ENCODE peak calls at places on chromosomes 12 and 14, in six cellular contexts. J is IMR-90, U is WERI-Rb-1, L is fibroblast of pulmonary artery, H is type B pancreatic cell, P is GM10248. K is an unnamed sample.

GRCh38 chr12:39272934-39273770 is 169.8 kb downstream of the KIF21A start:
- DNase-seq in J (peak; percentile 3), U (peak; percentile 26), L (peak; percentile 56), H (no peak), P (no peak), K (no peak)

GRCh38 chr14:94751321-94751720 is 18.6 kb downstream of the GSC start:
- DNase-seq in J (no peak), U (no peak), L (no peak), H (no peak), P (no peak), K (no peak)

GRCh38 chr12:133129368-133130037 is 571 bp downstream of the ZNF891 start:
- DNase-seq in J (peak; percentile 15), U (peak; percentile 11), L (peak; percentile 35), H (no peak), P (no peak), K (no peak)

GRCh38 chr14:51928568-51928967 is 60.8 kb upstream of the RTRAF start:
- DNase-seq in J (no peak), U (no peak), L (no peak), H (no peak), P (no peak), K (no peak)

GRCh38 chr12:31476437-31476836 is 114.5 kb downstream of the DENND5B start:
- DNase-seq in J (no peak), U (no peak), L (no peak), H (no peak), P (no peak), K (no peak)

GRCh38 chr14:105207460-105207901 is 26.4 kb upstream of the NUDT14 start:
- DNase-seq in J (no peak), U (no peak), L (no peak), H (no peak), P (no peak), K (no peak)

GRCh38 chr14:68282479-68283377 is 463.1 kb downstream of the RAD51B start:
- DNase-seq in J (no peak), U (peak; percentile 16), L (no peak), H (no peak), P (peak; percentile 41), K (no peak)

GRCh38 chr12:18898469-18898868 is 160.6 kb downstream of the CAPZA3 start:
- DNase-seq in J (no peak), U (no peak), L (no peak), H (no peak), P (no peak), K (no peak)

GRCh38 chr14:59018978-59019377 is 169.5 kb upstream of the DAAM1 start:
- DNase-seq in J (peak; percentile 4), U (peak; percentile 16), L (peak; percentile 18), H (no peak), P (no peak), K (no peak)

GRCh38 chr14:68593806-68594536 is 198.9 kb downstream of the ZFP36L1 start:
- DNase-seq in J (peak; percentile 45), U (peak; percentile 48), L (no peak), H (no peak), P (no peak), K (no peak)

GRCh38 chr14:93115920-93116675 is at the start of gene ITPK1:
- DNase-seq in J (peak; percentile 41), U (peak; percentile 72), L (peak; percentile 50), H (no peak), P (peak; percentile 83), K (peak; percentile 32)

GRCh38 chr14:104285483-104285790 is 147.1 kb downstream of the KIF26A start:
- DNase-seq in J (no peak), U (no peak), L (no peak), H (no peak), P (no peak), K (no peak)

GRCh38 chr12:80709811-80710726 is 2.6 kb downstream of the MYF6 start:
- DNase-seq in J (no peak), U (no peak), L (peak; percentile 20), H (no peak), P (no peak), K (no peak)

GRCh38 chr12:122942609-122943008 is 23.7 kb downstream of the ABCB9 start:
- DNase-seq in J (peak; percentile 31), U (no peak), L (no peak), H (no peak), P (no peak), K (no peak)

GRCh38 chr12:103626498-103626897 is 39.4 kb downstream of the STAB2 start:
- DNase-seq in J (peak; percentile 51), U (peak; percentile 89), L (peak; percentile 25), H (no peak), P (no peak), K (peak; percentile 70)

GRCh38 chr14:104799657-104800599 is 973 bp upstream of the ZBTB42 start:
- DNase-seq in J (peak; percentile 67), U (no peak), L (peak; percentile 73), H (no peak), P (peak; percentile 90), K (no peak)

GRCh38 chr12:53700567-53700966 is 24.7 kb upstream of the ATP5MC2 start:
- DNase-seq in J (no peak), U (peak; percentile 41), L (no peak), H (no peak), P (no peak), K (no peak)

GRCh38 chr12:104985206-104985605 is 910 bp upstream of the NOPCHAP1 start:
- DNase-seq in J (no peak), U (no peak), L (no peak), H (no peak), P (no peak), K (no peak)

GRCh38 chr14:28381656-28382055 is 384.9 kb upstream of the FOXG1 start:
- DNase-seq in J (no peak), U (no peak), L (peak; percentile 42), H (no peak), P (no peak), K (no peak)

GRCh38 chr12:7190268-7191055 is 976 bp downstream of the PEX5 start:
- DNase-seq in J (peak; percentile 6), U (peak; percentile 14), L (peak; percentile 14), H (no peak), P (no peak), K (peak; percentile 75)

GRCh38 chr12:103698752-103699540 is 111.9 kb downstream of the STAB2 start:
- DNase-seq in J (no peak), U (no peak), L (peak; percentile 7), H (no peak), P (peak; percentile 26), K (no peak)

GRCh38 chr12:120235369-120236123 is 30.0 kb downstream of the PXN start:
- DNase-seq in J (no peak), U (no peak), L (no peak), H (no peak), P (no peak), K (no peak)

GRCh38 chr14:68522510-68523325 is 270.1 kb downstream of the ZFP36L1 start:
- DNase-seq in J (no peak), U (no peak), L (peak; percentile 70), H (no peak), P (no peak), K (no peak)

GRCh38 chr12:96780330-96780729 is 126.7 kb upstream of the NEDD1 start:
- DNase-seq in J (no peak), U (no peak), L (no peak), H (no peak), P (no peak), K (no peak)
- TF ChIP-seq CTCF in J (no peak), U (no peak), L (no peak), H (no peak), P (no peak), K (no peak)

DNA sequence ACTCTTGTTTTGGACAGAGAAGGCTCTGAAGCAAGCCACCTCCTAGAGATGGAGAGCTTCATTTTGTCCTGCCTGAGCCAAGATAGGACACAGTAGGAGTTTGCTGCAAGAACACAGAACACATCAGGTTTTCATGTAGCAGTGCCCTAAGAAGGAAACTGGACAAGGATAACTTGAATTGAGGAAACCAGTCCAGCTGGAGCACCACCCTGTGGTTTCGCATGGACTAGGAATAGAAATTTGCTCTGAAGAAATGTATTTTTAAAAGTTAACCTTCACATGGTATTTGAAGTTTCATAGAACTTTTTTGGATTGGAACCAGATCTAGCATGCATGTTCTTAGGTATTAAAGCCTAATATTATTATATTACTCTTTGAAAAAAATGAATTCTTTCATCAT is 68.8 kb downstream of the RERG start:
- DNase-seq in J (no peak), U (no peak), L (peak; percentile 36), H (no peak), P (no peak), K (no peak)
- TF ChIP-seq CTCF in J (peak; percentile 0), U (peak; percentile 28), L (peak; percentile 38), H (peak; percentile 52), P (no peak), K (peak; percentile 41)

DNA sequence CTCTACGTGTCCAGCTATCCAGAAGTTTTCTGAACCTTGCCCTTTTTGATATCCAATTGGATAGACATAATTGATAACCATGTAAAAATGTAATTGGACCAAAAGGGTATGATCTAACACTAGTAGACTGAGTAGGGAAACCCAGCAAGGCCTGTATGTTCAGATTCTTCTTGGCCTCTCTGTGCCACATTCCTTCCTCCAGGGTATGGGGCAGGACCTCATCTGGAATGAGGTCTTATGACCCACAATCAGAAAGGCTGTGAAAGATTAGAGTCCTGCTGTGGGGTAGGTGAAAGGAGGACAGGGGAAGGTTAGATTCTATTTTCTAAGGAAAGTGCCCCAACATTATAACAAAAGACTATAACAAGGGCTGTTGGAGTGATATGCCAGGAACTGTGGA is 51.3 kb upstream of the A2ML1 start:
- DNase-seq in J (no peak), U (no peak), L (no peak), H (no peak), P (no peak), K (no peak)
- TF ChIP-seq CTCF in J (no peak), U (no peak), L (no peak), H (no peak), P (no peak), K (no peak)

DNA sequence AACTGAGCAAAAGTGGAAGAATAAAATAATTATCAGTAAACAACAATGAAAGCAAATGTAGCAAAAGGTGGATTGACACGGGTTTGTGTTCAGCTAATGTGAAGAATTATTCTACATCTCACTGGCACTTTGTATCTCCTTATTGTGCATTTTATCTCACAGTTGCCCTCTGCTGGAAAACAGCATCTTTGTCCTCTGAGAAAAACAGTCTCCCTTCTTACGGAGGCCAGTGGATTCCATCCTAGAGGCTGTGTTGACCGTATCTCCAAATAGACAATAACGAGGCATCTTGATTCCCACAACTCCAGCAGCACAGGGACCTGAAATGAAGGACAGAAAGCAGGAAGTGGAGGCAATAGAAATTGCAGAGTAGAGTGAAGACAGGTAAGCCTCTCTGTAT is 51.3 kb upstream of the PLBD1 start:
- DNase-seq in J (peak; percentile 16), U (peak; percentile 16), L (peak; percentile 53), H (no peak), P (no peak), K (no peak)
- TF ChIP-seq CTCF in J (peak; percentile 42), U (peak; percentile 45), L (peak; percentile 59), H (peak; percentile 67), P (no peak), K (peak; percentile 46)

GRCh38 chr12:57522019-57522886 is at the start of gene MBD6:
- DNase-seq in J (peak; percentile 91), U (peak; percentile 98), L (peak; percentile 93), H (peak; percentile 96), P (peak; percentile 98), K (peak; percentile 93)
- TF ChIP-seq CTCF in J (no peak), U (no peak), L (no peak), H (no peak), P (no peak), K (no peak)

DNA sequence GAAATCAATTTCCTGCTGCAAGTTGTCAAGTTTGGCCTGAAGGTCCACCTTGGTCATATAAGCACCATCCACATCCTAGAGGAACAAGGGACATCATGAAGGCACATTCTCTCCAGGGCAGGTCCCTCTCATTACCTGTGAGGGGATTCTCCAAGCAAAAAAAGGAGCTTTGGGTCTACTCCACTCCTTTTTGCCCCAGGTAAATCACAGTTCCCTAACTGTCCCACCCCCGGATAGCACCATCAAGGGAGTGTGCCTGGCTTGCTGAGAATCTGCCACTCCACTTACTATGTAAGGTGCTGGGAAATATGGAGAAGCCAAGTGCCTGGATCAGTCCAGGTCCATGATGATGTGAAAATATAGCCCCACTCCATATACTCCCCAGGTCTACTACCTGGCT is 2.5 kb downstream of the KRT1 start:
- DNase-seq in J (no peak), U (no peak), L (no peak), H (no peak), P (no peak), K (no peak)
- TF ChIP-seq CTCF in J (no peak), U (no peak), L (no peak), H (no peak), P (no peak), K (no peak)